ENCODE peak calls at places on chromosomes 12 and 14, in ten cellular contexts. G, Q, J, K, P, H, L, I, X and Z are unnamed samples.

GRCh38 chr12:96219700-96220206 is 25.6 kb downstream of the ELK3 start:
- DNase-seq in G (no peak), Q (no peak), J (peak; percentile 85), K (no peak), P (peak; percentile 99), H (peak; percentile 97), L (no peak), I (peak; percentile 94), X (no peak), Z (no peak)

GRCh38 chr12:13007496-13008233 is 7.6 kb upstream of the HEBP1 start:
- DNase-seq in G (no peak), Q (no peak), J (no peak), K (no peak), P (no peak), H (no peak), L (no peak), I (no peak), X (no peak), Z (no peak)

GRCh38 chr12:113479578-113480335 is 8.1 kb upstream of the LHX5 start:
- DNase-seq in G (peak; percentile 40), Q (peak; percentile 55), J (no peak), K (no peak), P (peak; percentile 63), H (peak; percentile 83), L (peak; percentile 47), I (peak; percentile 41), X (no peak), Z (peak; percentile 2)

GRCh38 chr14:74394549-74394948 is 31.5 kb downstream of the SYNDIG1L start:
- DNase-seq in G (no peak), Q (no peak), J (no peak), K (no peak), P (no peak), H (no peak), L (no peak), I (no peak), X (no peak), Z (no peak)

GRCh38 chr14:93941293-93941910 is 14.3 kb downstream of the FAM181A start:
- DNase-seq in G (no peak), Q (no peak), J (peak; percentile 91), K (no peak), P (peak; percentile 81), H (peak; percentile 91), L (no peak), I (peak; percentile 85), X (no peak), Z (no peak)

GRCh38 chr12:85641796-85642195 is 194.4 kb downstream of the RASSF9 start:
- DNase-seq in G (no peak), Q (no peak), J (no peak), K (no peak), P (no peak), H (no peak), L (no peak), I (no peak), X (no peak), Z (no peak)

GRCh38 chr12:59444932-59445331 is 150.9 kb upstream of the SLC16A7 start:
- DNase-seq in G (no peak), Q (no peak), J (no peak), K (no peak), P (no peak), H (no peak), L (no peak), I (peak; percentile 53), X (peak; percentile 1), Z (no peak)

GRCh38 chr12:13093850-13094225 is 9.6 kb downstream of the GSG1 start:
- DNase-seq in G (no peak), Q (no peak), J (no peak), K (no peak), P (no peak), H (peak; percentile 32), L (no peak), I (no peak), X (no peak), Z (no peak)

GRCh38 chr14:101083564-101084435 is 180.3 kb upstream of the RTL1 start:
- DNase-seq in G (no peak), Q (peak; percentile 9), J (peak; percentile 16), K (peak; percentile 8), P (peak; percentile 21), H (no peak), L (no peak), I (no peak), X (no peak), Z (no peak)

GRCh38 chr12:94340568-94340967 is 119.1 kb downstream of the CEP83 start:
- DNase-seq in G (no peak), Q (no peak), J (no peak), K (no peak), P (no peak), H (no peak), L (no peak), I (no peak), X (no peak), Z (no peak)

GRCh38 chr12:113049976-113050742 is 6.4 kb upstream of the DTX1 start:
- DNase-seq in G (no peak), Q (no peak), J (peak; percentile 23), K (peak; percentile 33), P (no peak), H (peak; percentile 31), L (no peak), I (no peak), X (no peak), Z (no peak)

GRCh38 chr14:55430024-55430690 is 10.3 kb downstream of the TBPL2 start:
- DNase-seq in G (peak; percentile 39), Q (no peak), J (peak; percentile 73), K (peak; percentile 36), P (peak; percentile 85), H (peak; percentile 81), L (no peak), I (peak; percentile 92), X (peak; percentile 26), Z (peak; percentile 4)

GRCh38 chr12:106138646-106139421 is at the start of gene NUAK1:
- DNase-seq in G (peak; percentile 38), Q (peak; percentile 88), J (peak; percentile 65), K (peak; percentile 45), P (peak; percentile 20), H (peak; percentile 94), L (peak; percentile 15), I (peak; percentile 55), X (no peak), Z (no peak)

GRCh38 chr12:64679487-64679983 is 69.2 kb downstream of the RASSF3 start:
- DNase-seq in G (peak; percentile 62), Q (peak; percentile 68), J (peak; percentile 70), K (peak; percentile 81), P (peak; percentile 82), H (peak; percentile 83), L (peak; percentile 56), I (peak; percentile 45), X (peak; percentile 47), Z (peak; percentile 65)

GRCh38 chr12:32312049-32312670 is 87.2 kb upstream of the FGD4 start:
- DNase-seq in G (no peak), Q (no peak), J (peak; percentile 79), K (no peak), P (peak; percentile 41), H (peak; percentile 76), L (no peak), I (peak; percentile 86), X (no peak), Z (no peak)

GRCh38 chr14:80973918-80974317 is 18.5 kb downstream of the TSHR start:
- DNase-seq in G (no peak), Q (no peak), J (no peak), K (no peak), P (no peak), H (peak; percentile 48), L (no peak), I (no peak), X (no peak), Z (no peak)

GRCh38 chr12:2049604-2050540 is 2.9 kb upstream of the CACNA1C start:
- DNase-seq in G (no peak), Q (no peak), J (no peak), K (no peak), P (no peak), H (no peak), L (no peak), I (peak; percentile 36), X (no peak), Z (no peak)

GRCh38 chr14:83940253-83940652 is 1589.7 kb upstream of the FLRT2 start:
- DNase-seq in G (no peak), Q (no peak), J (no peak), K (no peak), P (no peak), H (no peak), L (no peak), I (peak; percentile 28), X (no peak), Z (no peak)

GRCh38 chr12:12896261-12896660 is 4.9 kb downstream of the GPRC5A start:
- DNase-seq in G (no peak), Q (no peak), J (no peak), K (no peak), P (no peak), H (no peak), L (no peak), I (peak; percentile 58), X (no peak), Z (no peak)

GRCh38 chr12:63844391-63845341 is at the start of gene SRGAP1:
- DNase-seq in G (no peak), Q (peak; percentile 69), J (peak; percentile 69), K (peak; percentile 62), P (peak; percentile 46), H (peak; percentile 82), L (no peak), I (peak; percentile 86), X (no peak), Z (no peak)

GRCh38 chr14:100127853-100128455 is 31.5 kb downstream of the DEGS2 start:
- DNase-seq in G (no peak), Q (no peak), J (no peak), K (no peak), P (no peak), H (no peak), L (no peak), I (no peak), X (no peak), Z (no peak)

GRCh38 chr12:4900327-4900726 is 9.4 kb upstream of the KCNA1 start:
- DNase-seq in G (no peak), Q (no peak), J (no peak), K (no peak), P (peak; percentile 13), H (peak; percentile 27), L (no peak), I (peak; percentile 9), X (no peak), Z (no peak)

GRCh38 chr14:36066636-36067035 is 109.9 kb downstream of the PTCSC3 start:
- DNase-seq in G (no peak), Q (no peak), J (no peak), K (no peak), P (peak; percentile 41), H (no peak), L (no peak), I (no peak), X (no peak), Z (no peak)

GRCh38 chr12:131911251-131911650 is 16.8 kb downstream of the ULK1 start:
- DNase-seq in G (no peak), Q (no peak), J (no peak), K (no peak), P (no peak), H (no peak), L (no peak), I (no peak), X (no peak), Z (no peak)

GRCh38 chr12:2412305-2412643 is 359.5 kb downstream of the CACNA1C start:
- DNase-seq in G (no peak), Q (no peak), J (no peak), K (no peak), P (no peak), H (no peak), L (no peak), I (no peak), X (no peak), Z (no peak)

GRCh38 chr12:91400249-91400648 is 217.6 kb upstream of the DCN start:
- DNase-seq in G (no peak), Q (no peak), J (no peak), K (no peak), P (no peak), H (no peak), L (no peak), I (peak; percentile 55), X (no peak), Z (no peak)

GRCh38 chr14:69101331-69101826 is 51.5 kb downstream of the DCAF5 start:
- DNase-seq in G (peak; percentile 44), Q (no peak), J (no peak), K (no peak), P (peak; percentile 36), H (peak; percentile 60), L (no peak), I (peak; percentile 93), X (no peak), Z (no peak)